ENCODE peak calls at places on chromosomes 13 and 19, in eight cellular contexts. D is A549; B is HFF-Myc; T is dermis microvascular lymphatic vessel endothelial cell; U is HuH-7; Y is activated CD4-positive, alpha-beta memory T cell treated with anti-CD3 and anti-CD28 coated beads for 36 hours; R is CD8-positive, alpha-beta T cell; K is fibroblast of the aortic adventitia. A is an unnamed sample.

GRCh38 chr19:30227661-30228112 is 144.5 kb upstream of the ZNF536 start:
- DNase-seq in T (peak; percentile 62), K (peak; percentile 17), B (no peak), Y (peak; percentile 73), R (no peak), D (peak; percentile 89), U (peak; percentile 83), A (no peak)

GRCh38 chr13:37457594-37457993 is 141.0 kb downstream of the POSTN start:
- DNase-seq in D (no peak), Y (no peak), T (no peak), R (no peak), U (no peak), K (peak; percentile 37), B (no peak), A (no peak)

GRCh38 chr19:41994521-41994971 is 516 bp upstream of the ATP1A3 start:
- DNase-seq in U (no peak), K (no peak), Y (no peak), B (no peak), D (no peak), R (no peak), T (no peak), A (no peak)

GRCh38 chr13:104648291-104648690 is 1582.1 kb upstream of the SLC10A2 start:
- DNase-seq in K (no peak), D (no peak), R (no peak), B (no peak), U (no peak), Y (no peak), T (no peak), A (no peak)

GRCh38 chr19:15010497-15011255 is 31.0 kb upstream of the SLC1A6 start:
- DNase-seq in U (no peak), D (no peak), K (no peak), B (no peak), R (no peak), Y (no peak), T (no peak), A (no peak)

GRCh38 chr13:20566424-20566916 is 487 bp upstream of the IFT88 start:
- DNase-seq in T (peak; percentile 74), K (peak; percentile 62), Y (no peak), R (no peak), B (peak; percentile 39), D (peak; percentile 40), U (peak; percentile 12), A (no peak)

GRCh38 chr19:3479177-3479818 is 1.0 kb downstream of the SMIM24 start:
- DNase-seq in U (peak; percentile 44), T (peak; percentile 19), K (no peak), B (no peak), Y (peak; percentile 60), D (no peak), R (peak; percentile 55), A (peak; percentile 31)

GRCh38 chr13:32211788-32212187 is 103.4 kb downstream of the ZAR1L start:
- DNase-seq in D (no peak), T (no peak), B (peak; percentile 95), Y (no peak), R (no peak), K (peak; percentile 95), U (no peak), A (no peak)

GRCh38 chr13:95660981-95661581 is 15.9 kb upstream of the DNAJC3 start:
- DNase-seq in Y (no peak), K (peak; percentile 76), D (peak; percentile 31), U (no peak), R (no peak), B (no peak), T (peak; percentile 56), A (no peak)

GRCh38 chr13:25276748-25277147 is 10.5 kb downstream of the MTMR6 start:
- DNase-seq in K (no peak), R (no peak), Y (no peak), B (no peak), U (no peak), D (no peak), T (no peak), A (no peak)

GRCh38 chr19:54461201-54462071 is 2.1 kb downstream of the LENG9 start:
- DNase-seq in Y (no peak), T (no peak), U (no peak), R (no peak), K (no peak), D (no peak), B (no peak), A (no peak)

GRCh38 chr19:41882568-41883462 is at the start of gene ARHGEF1:
- DNase-seq in B (no peak), K (no peak), Y (peak; percentile 74), D (peak; percentile 90), R (peak; percentile 85), T (peak; percentile 45), U (peak; percentile 62), A (peak; percentile 60)

GRCh38 chr13:27929868-27930267 is 10.1 kb downstream of the PDX1 start:
- DNase-seq in R (no peak), T (no peak), Y (no peak), D (no peak), K (no peak), B (no peak), U (no peak), A (no peak)

GRCh38 chr19:38915329-38916321 is 3.6 kb upstream of the CCER2 start:
- DNase-seq in B (no peak), Y (no peak), D (no peak), U (no peak), K (no peak), T (no peak), R (no peak), A (no peak)

GRCh38 chr19:4173479-4174211 is 8.7 kb downstream of the SIRT6 start:
- DNase-seq in Y (no peak), B (no peak), D (no peak), U (no peak), R (no peak), K (no peak), T (no peak), A (no peak)

GRCh38 chr13:93151277-93151676 is 75.3 kb upstream of the GPC6 start:
- DNase-seq in B (no peak), R (no peak), Y (no peak), U (no peak), K (peak; percentile 92), D (no peak), T (no peak), A (no peak)

GRCh38 chr19:5149930-5150329 is 181.0 kb downstream of the KDM4B start:
- DNase-seq in U (no peak), B (no peak), D (no peak), T (no peak), R (no peak), K (no peak), Y (no peak), A (no peak)

GRCh38 chr13:113123226-113124150 is 889 bp downstream of the F10 start:
- DNase-seq in R (no peak), U (peak; percentile 86), K (peak; percentile 15), Y (no peak), D (no peak), B (no peak), T (no peak), A (no peak)

GRCh38 chr13:100608906-100609305 is 20.3 kb upstream of the GGACT start:
- DNase-seq in B (no peak), R (no peak), K (peak; percentile 25), U (no peak), Y (peak; percentile 38), D (no peak), T (peak; percentile 27), A (no peak)

GRCh38 chr13:66071608-66072007 is 1158.5 kb downstream of the PCDH9 start:
- DNase-seq in Y (no peak), D (no peak), B (no peak), T (no peak), K (no peak), R (no peak), U (no peak), A (no peak)

GRCh38 chr13:46086421-46086922 is 18.4 kb downstream of the CPB2 start:
- DNase-seq in Y (no peak), D (no peak), K (no peak), T (no peak), B (no peak), R (no peak), U (no peak), A (no peak)

GRCh38 chr19:52398091-52398461 is 427 bp downstream of the ZNF528 start:
- DNase-seq in U (peak; percentile 2), B (no peak), R (no peak), Y (peak; percentile 13), T (no peak), D (no peak), K (no peak), A (no peak)

GRCh38 chr19:21130097-21130775 is 11.6 kb upstream of the ZNF431 start:
- DNase-seq in T (no peak), Y (no peak), D (no peak), B (no peak), R (no peak), U (no peak), K (no peak), A (no peak)

GRCh38 chr13:75485286-75486062 is 3.5 kb upstream of the TBC1D4 start:
- DNase-seq in D (peak; percentile 3), B (no peak), R (no peak), T (no peak), K (peak; percentile 43), Y (no peak), U (no peak), A (no peak)

GRCh38 chr19:33219261-33219812 is 6.3 kb downstream of the SLC7A10 start:
- DNase-seq in Y (no peak), T (no peak), K (no peak), B (no peak), U (no peak), D (no peak), R (no peak), A (no peak)

GRCh38 chr13:110680852-110681251 is 25.1 kb downstream of the CARS2 start:
- DNase-seq in R (no peak), T (peak; percentile 46), B (no peak), D (peak; percentile 43), U (peak; percentile 57), Y (no peak), K (no peak), A (no peak)

GRCh38 chr19:4877753-4878490 is 10.5 kb upstream of the PLIN3 start:
- DNase-seq in D (no peak), R (no peak), B (no peak), Y (no peak), U (no peak), T (no peak), K (no peak), A (no peak)

GRCh38 chr19:12353375-12353774 is 12.1 kb downstream of the ZNF442 start:
- DNase-seq in K (no peak), R (no peak), T (no peak), B (no peak), D (no peak), U (no peak), Y (no peak), A (no peak)

GRCh38 chr19:2166741-2167738 is 3.3 kb downstream of the DOT1L start:
- DNase-seq in Y (no peak), B (no peak), U (no peak), D (no peak), T (peak; percentile 89), K (peak; percentile 85), R (no peak), A (no peak)